ENCODE peak calls at places on chromosome 6, in seven cellular contexts. J is Panc1, L is colonic mucosa, G is SK-N-SH, U is cardiac muscle cell, O is Peyer's patch, X is epithelial cell of esophagus. E is an unnamed sample.

GRCh38 chr6:69026243-69026642 is 391.2 kb downstream of the ADGRB3 start:
- DNase-seq in X (peak), J (no peak), G (no peak), U (no peak), L (no peak), O (no peak), E (no peak)

GRCh38 chr6:126748141-126748540 is 370.3 kb upstream of the RSPO3 start:
- DNase-seq in L (no peak), O (no peak), U (no peak), X (no peak), J (no peak), G (no peak), E (no peak)

GRCh38 chr6:54248994-54249393 is 59.2 kb upstream of the TINAG start:
- DNase-seq in U (no peak), J (no peak), G (no peak), X (no peak), O (no peak), L (no peak), E (no peak)

GRCh38 chr6:52983159-52983848 is 11.8 kb downstream of the GSTA4 start:
- DNase-seq in U (no peak), G (no peak), J (no peak), X (no peak), L (no peak), O (no peak), E (no peak)

GRCh38 chr6:161141173-161141572 is 132.7 kb downstream of the AGPAT4 start:
- DNase-seq in O (no peak), J (no peak), L (no peak), U (no peak), X (no peak), G (no peak), E (no peak)

GRCh38 chr6:26033132-26033941 is 53.9 kb upstream of the HFE start:
- DNase-seq in L (peak), X (peak), U (peak), G (peak), O (peak), J (peak), E (peak)

GRCh38 chr6:119565893-119566292 is 216.3 kb upstream of the MAN1A1 start:
- DNase-seq in J (no peak), O (no peak), G (no peak), U (no peak), L (no peak), X (peak), E (no peak)

GRCh38 chr6:50249493-50249892 is 199.8 kb upstream of the DEFB112 start:
- DNase-seq in J (no peak), X (peak), L (no peak), U (no peak), G (no peak), O (no peak), E (no peak)

GRCh38 chr6:14770572-14770971 is 475.3 kb upstream of the JARID2 start:
- DNase-seq in U (peak), J (no peak), X (no peak), O (no peak), L (no peak), G (no peak), E (no peak)

GRCh38 chr6:21906826-21907225 is 313.3 kb downstream of the SOX4 start:
- DNase-seq in X (peak), O (no peak), U (no peak), J (no peak), G (no peak), L (no peak), E (no peak)

GRCh38 chr6:109772961-109773431 is 81.9 kb downstream of the FIG4 start:
- DNase-seq in J (no peak), O (no peak), X (no peak), G (no peak), L (no peak), U (no peak), E (no peak)

GRCh38 chr6:114389111-114389510 is 46.3 kb upstream of the HS3ST5 start:
- DNase-seq in J (no peak), U (no peak), O (no peak), G (no peak), X (no peak), L (no peak), E (no peak)

GRCh38 chr6:149965191-149966020 is 1.7 kb downstream of the ULBP1 start:
- DNase-seq in X (peak), U (peak), J (no peak), G (peak), O (no peak), L (no peak), E (no peak)

GRCh38 chr6:104161960-104162669 is 697.6 kb downstream of the HACE1 start:
- DNase-seq in G (no peak), L (no peak), U (no peak), X (peak), O (no peak), J (no peak), E (no peak)

GRCh38 chr6:80143312-80143960 is 37.0 kb downstream of the BCKDHB start:
- DNase-seq in O (peak), G (peak), J (no peak), L (peak), U (no peak), X (peak), E (no peak)

GRCh38 chr6:145137425-145137824 is 597.9 kb downstream of the EPM2A start:
- DNase-seq in X (peak), J (no peak), L (no peak), O (no peak), U (peak), G (no peak), E (no peak)

GRCh38 chr6:83226517-83226916 is 33.4 kb downstream of the RWDD2A start:
- DNase-seq in J (no peak), O (no peak), G (no peak), X (no peak), L (no peak), U (no peak), E (no peak)

DNA sequence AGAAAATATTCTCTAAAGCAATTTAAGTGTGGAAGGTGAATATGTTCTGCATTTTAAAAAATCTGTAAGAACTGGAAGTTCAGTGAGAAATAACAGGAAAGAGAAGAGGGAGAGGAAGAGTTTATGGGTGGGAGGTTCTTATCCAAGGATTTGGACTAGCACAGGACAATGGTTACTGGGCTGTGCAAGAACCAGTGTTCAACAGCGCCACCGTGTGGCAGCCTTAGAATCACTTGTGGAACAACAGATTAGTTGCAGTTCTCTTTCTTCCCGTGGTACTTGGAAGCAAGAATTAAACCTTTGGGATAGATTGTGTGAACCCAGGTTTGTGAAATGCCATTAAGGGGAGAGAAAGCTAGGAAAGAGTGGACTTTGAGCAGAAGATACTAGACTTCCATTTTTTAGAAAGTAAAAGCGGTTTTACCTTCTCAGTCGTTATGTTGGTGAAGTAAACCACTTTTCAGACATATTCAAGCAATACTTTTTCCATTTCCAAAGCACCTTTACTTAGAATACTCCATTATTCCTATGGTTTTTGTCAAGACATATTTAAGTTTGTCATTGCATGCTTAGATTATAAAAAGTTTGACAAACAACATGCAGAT is 436.7 kb downstream of the RNF144B start:
- DNase-seq in G (peak), O (no peak), L (peak), U (peak), X (peak), J (peak), E (peak)
- TF ChIP-seq CTCF in G (peak), O (peak), L (peak), U (peak), X (peak), J (peak), E (peak)

GRCh38 chr6:8219352-8219943 is 117.1 kb upstream of the EEF1E1 start:
- DNase-seq in J (peak), U (peak), O (peak), G (peak), L (peak), X (peak), E (peak)

GRCh38 chr6:8215631-8216030 is 113.3 kb upstream of the EEF1E1 start:
- DNase-seq in U (no peak), X (peak), O (no peak), J (no peak), G (no peak), L (no peak), E (no peak)

DNA sequence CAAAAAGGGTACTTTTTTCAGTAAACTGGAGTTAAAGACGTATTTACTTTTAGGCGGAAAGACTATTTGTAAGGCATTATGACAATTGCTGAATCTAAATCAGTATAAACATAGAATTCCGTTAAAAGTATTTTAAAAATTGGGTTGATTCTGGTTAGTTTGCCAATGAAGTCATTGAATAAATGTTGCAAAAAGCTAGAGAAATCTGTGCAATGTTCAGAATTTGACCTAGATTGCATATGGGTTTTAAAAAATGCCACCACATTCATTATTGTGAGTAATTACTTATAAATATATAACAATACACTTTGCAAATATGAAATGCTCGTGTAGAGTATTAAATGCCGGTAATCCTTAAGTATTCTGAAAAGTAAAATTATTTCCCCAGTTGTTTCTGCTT is 116.5 kb upstream of the EEF1E1 start:
- DNase-seq in G (no peak), U (no peak), J (no peak), O (no peak), X (no peak), L (no peak), E (no peak)
- H3K4me3 ChIP-seq in G (no peak), U (no peak), J (no peak), O (no peak), X (no peak), L (no peak), E (no peak)

GRCh38 chr6:36759177-36759757 is 61.6 kb downstream of the RAB44 start:
- DNase-seq in O (peak), G (peak), J (no peak), U (peak), L (peak), X (peak), E (no peak)
- TF ChIP-seq CTCF in O (peak), G (peak), J (peak), U (peak), L (peak), X (peak), E (peak)

DNA sequence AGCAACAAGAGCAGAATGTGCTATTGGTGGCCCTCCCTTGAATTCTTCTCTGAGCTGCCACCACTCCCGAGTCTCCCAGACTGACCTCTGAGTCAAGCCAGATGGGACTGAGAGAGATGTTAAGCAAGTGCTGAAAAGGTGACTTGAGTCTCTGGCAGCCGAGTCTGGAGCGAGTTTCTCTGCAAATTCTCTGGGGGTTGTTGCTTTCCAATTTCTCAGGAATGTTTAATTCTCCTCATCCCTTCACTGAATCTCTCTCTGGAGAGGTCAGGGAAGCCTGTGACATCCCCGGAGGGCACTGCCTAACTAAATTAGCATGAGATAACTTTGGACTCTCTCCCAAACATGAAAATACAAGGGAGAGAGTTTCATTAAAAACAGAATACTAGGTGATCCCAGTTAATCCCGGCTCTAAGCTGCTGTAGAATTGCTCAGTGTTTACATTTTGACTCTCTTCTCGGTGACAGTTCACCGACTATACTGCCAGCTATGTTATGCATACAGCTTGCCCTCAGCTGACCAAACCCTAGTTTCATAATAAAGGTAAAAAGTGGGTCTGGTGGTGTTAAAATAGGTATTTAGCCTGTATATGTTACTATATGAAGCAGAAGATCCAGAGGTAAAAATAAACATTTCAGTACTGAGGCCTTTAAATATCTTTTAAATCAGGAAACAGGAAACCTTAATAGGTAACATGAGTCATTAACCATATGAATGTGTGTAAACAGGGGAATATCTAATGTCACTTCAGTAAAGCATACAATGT is 157.9 kb downstream of the FOXC1 start:
- DNase-seq in O (no peak), X (peak), J (peak), U (peak), G (peak), L (no peak), E (no peak)
- H3K4me3 ChIP-seq in O (no peak), X (no peak), J (no peak), U (no peak), G (no peak), L (no peak), E (no peak)

GRCh38 chr6:97656236-97656635 is 373.2 kb upstream of the MMS22L start:
- DNase-seq in X (no peak), G (no peak), L (no peak), J (no peak), O (no peak), U (peak), E (no peak)

GRCh38 chr6:97656706-97657350 is 373.8 kb upstream of the MMS22L start:
- DNase-seq in O (no peak), L (no peak), X (no peak), U (no peak), J (no peak), G (no peak), E (no peak)

GRCh38 chr6:97653517-97653916 is 370.5 kb upstream of the MMS22L start:
- DNase-seq in G (no peak), U (no peak), X (no peak), O (no peak), J (no peak), L (no peak), E (no peak)

GRCh38 chr6:97653076-97653475 is 370.1 kb upstream of the MMS22L start:
- DNase-seq in X (no peak), O (no peak), U (no peak), J (no peak), G (no peak), L (no peak), E (no peak)

GRCh38 chr6:97654674-97655073 is 371.7 kb upstream of the MMS22L start:
- DNase-seq in O (no peak), G (no peak), X (no peak), L (no peak), J (no peak), U (no peak), E (no peak)
- TF ChIP-seq CTCF in O (no peak), G (no peak), X (no peak), L (no peak), J (no peak), U (no peak), E (no peak)

DNA sequence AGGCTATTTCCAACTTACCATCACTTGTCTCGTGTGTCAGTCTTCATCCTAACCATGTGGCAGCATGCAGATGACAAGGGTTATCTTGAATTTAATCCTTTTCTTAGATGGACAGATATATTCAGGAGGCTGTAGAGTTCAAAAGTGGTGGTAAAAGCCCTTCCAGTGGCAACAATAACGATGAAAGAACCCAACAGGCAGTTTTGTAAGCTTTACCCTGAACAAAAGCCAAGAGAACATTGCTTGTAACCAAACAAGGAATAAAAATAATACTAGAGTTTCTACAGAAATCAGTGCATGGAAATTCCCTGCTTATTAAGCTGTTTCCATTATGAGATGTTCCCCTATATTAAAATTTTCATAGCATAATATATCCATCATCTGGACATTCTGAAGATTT is 69.7 kb downstream of the PDE7B start:
- DNase-seq in L (no peak), J (no peak), X (no peak), O (no peak), U (no peak), G (no peak), E (no peak)
- H3K4me3 ChIP-seq in L (no peak), J (no peak), X (no peak), O (no peak), U (no peak), G (no peak), E (no peak)

GRCh38 chr6:132780770-132781371 is 17.6 kb downstream of the SLC18B1 start:
- DNase-seq in L (no peak), U (no peak), J (no peak), X (peak), G (no peak), O (no peak), E (no peak)
- TF ChIP-seq CTCF in L (no peak), U (peak), J (peak), X (peak), G (peak), O (peak), E (peak)

GRCh38 chr6:41536884-41537347 is 9.3 kb upstream of the FOXP4 start:
- DNase-seq in L (peak), O (peak), J (no peak), X (peak), G (no peak), U (no peak), E (no peak)
- H3K4me3 ChIP-seq in L (no peak), O (no peak), J (no peak), X (no peak), G (no peak), U (no peak), E (no peak)

E was measured in GM12864.